ENCODE peak calls at places on chromosomes 6 and 20, in seven cellular contexts. P is GM12878, G is endodermal cell, I is PC-3, U is NCI-H226, Z is Daoy, J is neural crest cell. N is an unnamed sample.

GRCh38 chr20:62557425-62557824 is 81.6 kb upstream of the GATA5 start:
- DNase-seq in P (no peak), G (no peak), I (peak), U (peak), Z (peak), J (no peak), N (no peak)

GRCh38 chr20:36839150-36839549 is 36.8 kb upstream of the TLDC2 start:
- DNase-seq in P (no peak), G (no peak), I (no peak), U (no peak), Z (no peak), J (no peak), N (no peak)

GRCh38 chr6:53375851-53376250 is 27.1 kb upstream of the ELOVL5 start:
- DNase-seq in P (no peak), G (no peak), I (no peak), U (no peak), Z (no peak), J (no peak), N (no peak)

GRCh38 chr6:144171406-144171805 is 21.1 kb downstream of the STX11 start:
- DNase-seq in P (no peak), G (no peak), I (no peak), U (no peak), Z (no peak), J (no peak), N (no peak)

GRCh38 chr20:1804554-1804956 is 90.7 kb upstream of the SIRPA start:
- DNase-seq in P (no peak), G (peak), I (no peak), U (no peak), Z (no peak), J (no peak), N (no peak)

GRCh38 chr20:64074963-64075362 is 4.4 kb downstream of the RGS19 start:
- DNase-seq in P (no peak), G (no peak), I (no peak), U (no peak), Z (no peak), J (no peak), N (no peak)

GRCh38 chr6:149319413-149319812 is 1.9 kb downstream of the TAB2 start:
- DNase-seq in P (no peak), G (no peak), I (no peak), U (no peak), Z (no peak), J (no peak), N (no peak)

GRCh38 chr20:46298374-46298773 is 9.9 kb downstream of the CDH22 start:
- DNase-seq in P (no peak), G (no peak), I (no peak), U (no peak), Z (no peak), J (no peak), N (no peak)

GRCh38 chr6:170130201-170130621 is 160.7 kb downstream of the DLL1 start:
- DNase-seq in P (no peak), G (no peak), I (no peak), U (no peak), Z (no peak), J (no peak), N (no peak)

GRCh38 chr6:135451617-135452190 is 45.8 kb downstream of the AHI1 start:
- DNase-seq in P (no peak), G (no peak), I (peak), U (no peak), Z (peak), J (no peak), N (no peak)

GRCh38 chr6:159151266-159151855 is 17.8 kb upstream of the FNDC1 start:
- DNase-seq in P (no peak), G (peak), I (peak), U (peak), Z (peak), J (peak), N (peak)

GRCh38 chr6:15907914-15908518 is 220.9 kb upstream of the MYLIP start:
- DNase-seq in P (no peak), G (no peak), I (peak), U (no peak), Z (no peak), J (no peak), N (no peak)

GRCh38 chr20:60131375-60131774 is 173.2 kb downstream of the CDH26 start:
- DNase-seq in P (no peak), G (no peak), I (no peak), U (no peak), Z (peak), J (no peak), N (no peak)

N was measured in lung.